ENCODE peak calls at places on chromosomes 12 and 14, in four cellular contexts. T is heart right ventricle, P is mesenchymal stem cell, K is cardiac muscle cell. D is an unnamed sample.

GRCh38 chr14:72641086-72641485 is 252.8 kb downstream of the DPF3 start:
- DNase-seq in K (no peak), T (no peak), P (no peak), D (no peak)

GRCh38 chr14:21505009-21505553 is 6.1 kb downstream of the METTL3 start:
- DNase-seq in T (no peak), K (no peak), P (peak; percentile 37), D (no peak)

GRCh38 chr12:57783861-57784260 is 1.3 kb downstream of the TSFM start:
- DNase-seq in T (no peak), K (no peak), P (no peak), D (peak; percentile 81)

GRCh38 chr14:90839024-90839888 is 23.0 kb upstream of the TTC7B start:
- DNase-seq in K (peak; percentile 68), P (peak; percentile 44), T (peak; percentile 81), D (peak; percentile 15)

GRCh38 chr12:104957388-104958008 is 592 bp downstream of the SLC41A2 start:
- DNase-seq in K (no peak), P (peak; percentile 18), T (peak; percentile 12), D (no peak)

GRCh38 chr14:22131749-22132476 is 457.1 kb downstream of the DAD1 start:
- DNase-seq in P (no peak), T (no peak), K (no peak), D (no peak)

GRCh38 chr12:88925370-88925915 is 345.2 kb upstream of the KITLG start:
- DNase-seq in T (no peak), K (no peak), P (no peak), D (no peak)

GRCh38 chr14:72525087-72525909 is 368.6 kb downstream of the DPF3 start:
- DNase-seq in K (no peak), T (no peak), P (no peak), D (no peak)

GRCh38 chr14:21921453-21921852 is 247.8 kb upstream of the OR4E1 start:
- DNase-seq in T (no peak), P (no peak), K (no peak), D (no peak)

GRCh38 chr12:121476477-121476876 is 76.6 kb downstream of the RNF34 start:
- DNase-seq in T (no peak), K (no peak), P (no peak), D (no peak)

GRCh38 chr12:18975933-18976332 is 153.6 kb upstream of the PLEKHA5 start:
- DNase-seq in P (no peak), K (no peak), T (no peak), D (no peak)

GRCh38 chr14:67622675-67623074 is 3.0 kb downstream of the ARG2 start:
- DNase-seq in P (peak; percentile 94), K (peak; percentile 92), T (peak; percentile 23), D (peak; percentile 64)

GRCh38 chr14:90608281-90608680 is 207.9 kb downstream of the TTC7B start:
- DNase-seq in T (no peak), K (no peak), P (no peak), D (no peak)

GRCh38 chr12:127205781-127206535 is 1061.0 kb upstream of the TMEM132C start:
- DNase-seq in P (no peak), T (no peak), K (no peak), D (no peak)

GRCh38 chr14:92600318-92601053 is 86.9 kb downstream of the RIN3 start:
- DNase-seq in P (peak; percentile 93), K (peak; percentile 80), T (no peak), D (no peak)

GRCh38 chr12:105562727-105563072 is 232.2 kb downstream of the C12orf75 start:
- DNase-seq in P (no peak), K (no peak), T (no peak), D (no peak)

GRCh38 chr12:104596128-104596799 is 139.5 kb downstream of the CHST11 start:
- DNase-seq in P (peak; percentile 95), T (peak; percentile 41), K (peak; percentile 94), D (no peak)

GRCh38 chr12:12788675-12789368 is 3.4 kb downstream of the APOLD1 start:
- DNase-seq in K (peak; percentile 81), P (peak; percentile 76), T (peak; percentile 83), D (peak; percentile 51)

GRCh38 chr12:104250366-104251125 is 35.0 kb downstream of the TXNRD1 start:
- DNase-seq in T (no peak), P (no peak), K (no peak), D (no peak)

DNA sequence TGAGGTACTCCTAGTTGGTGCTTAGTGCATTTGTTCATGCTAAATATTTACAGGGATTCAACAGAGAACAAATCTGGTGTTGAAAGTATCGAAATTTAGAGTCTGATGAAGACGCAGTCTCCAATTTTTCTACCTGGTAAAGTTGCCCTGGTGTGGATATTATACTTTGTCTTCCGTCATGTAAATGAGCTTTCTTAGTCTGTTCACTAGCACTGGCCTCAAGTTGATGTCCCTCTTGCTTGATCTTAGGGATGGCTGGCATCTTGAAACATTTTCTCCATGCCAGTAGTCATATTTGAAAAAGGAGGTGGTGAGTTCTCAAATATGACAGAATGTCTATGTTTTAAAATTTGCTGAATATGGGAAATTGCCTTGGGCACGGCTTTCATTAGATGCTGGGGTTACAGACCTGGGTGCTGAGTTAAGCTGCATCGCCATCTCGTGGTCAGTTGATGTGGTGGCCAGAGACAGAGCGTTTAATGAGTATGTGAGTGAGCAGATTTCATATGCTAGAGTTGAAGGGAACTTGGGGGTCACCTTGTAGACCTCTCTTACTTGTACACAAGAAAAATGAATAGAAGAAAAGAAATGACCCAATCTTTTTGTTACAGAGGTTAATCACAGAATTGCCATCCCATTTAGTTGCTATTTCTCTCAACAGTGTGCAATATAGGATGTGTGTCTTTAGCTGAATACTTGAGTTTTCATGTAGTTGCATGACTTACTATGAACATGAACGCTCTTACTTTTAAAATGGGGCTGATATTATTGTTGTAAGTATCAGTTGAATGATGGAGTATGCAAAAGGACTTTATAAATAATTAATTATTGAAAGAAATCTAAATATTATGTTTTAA is 172.8 kb upstream of the DCN start:
- DNase-seq in K (peak; percentile 87), T (peak; percentile 62), P (peak; percentile 79), D (peak; percentile 65)
- H3K27me3 ChIP-seq in K (no peaks in the 10 kb centered on the region), T (no peaks in the 10 kb centered on the region), P (no peaks in the 10 kb centered on the region), D (no peaks in the 10 kb centered on the region)

GRCh38 chr14:36720657-36721056 is 59.0 kb downstream of the PAX9 start:
- DNase-seq in T (no peak), K (no peak), P (no peak), D (no peak)

GRCh38 chr14:36721877-36722276 is 60.2 kb downstream of the PAX9 start:
- DNase-seq in K (no peak), P (no peak), T (no peak), D (no peak)

GRCh38 chr14:36723551-36723950 is 61.9 kb downstream of the PAX9 start:
- DNase-seq in T (no peak), P (no peak), K (no peak), D (no peak)

GRCh38 chr14:36724162-36724561 is 62.5 kb downstream of the PAX9 start:
- DNase-seq in K (no peak), T (no peak), P (no peak), D (no peak)

GRCh38 chr14:36726128-36726527 is 64.5 kb downstream of the PAX9 start:
- DNase-seq in K (no peak), T (no peak), P (no peak), D (no peak)
- H3K4me1 ChIP-seq in K (no peaks in the 10 kb centered on the region), T (no peaks in the 10 kb centered on the region), P (no peaks in the 10 kb centered on the region), D (no peaks in the 10 kb centered on the region)

GRCh38 chr12:52686756-52687487 is 6.7 kb upstream of the KRT1 start:
- DNase-seq in K (no peak), T (no peak), P (no peak), D (peak; percentile 94)
- H3K27me3 ChIP-seq in K (peaks cover 76% of the 10 kb centered on the region), T (peaks cover 58% of the 10 kb centered on the region), P (peaks cover 95% of the 10 kb centered on the region), D (peaks cover 64% of the 10 kb centered on the region)

GRCh38 chr12:120228041-120228290 is 27.1 kb upstream of the RPLP0 start:
- DNase-seq in K (no peak), T (no peak), P (no peak), D (no peak)

GRCh38 chr12:120228291-120229070 is 27.6 kb upstream of the RPLP0 start:
- DNase-seq in K (peak; percentile 87), T (peak; percentile 89), P (peak; percentile 84), D (peak; percentile 68)

GRCh38 chr12:120229071-120229582 is 28.2 kb upstream of the RPLP0 start:
- DNase-seq in P (peak; percentile 40), K (peak; percentile 35), T (peak; percentile 24), D (no peak)

GRCh38 chr12:120225852-120226640 is 25.1 kb upstream of the RPLP0 start:
- DNase-seq in P (no peak), K (no peak), T (peak; percentile 44), D (no peak)

DNA sequence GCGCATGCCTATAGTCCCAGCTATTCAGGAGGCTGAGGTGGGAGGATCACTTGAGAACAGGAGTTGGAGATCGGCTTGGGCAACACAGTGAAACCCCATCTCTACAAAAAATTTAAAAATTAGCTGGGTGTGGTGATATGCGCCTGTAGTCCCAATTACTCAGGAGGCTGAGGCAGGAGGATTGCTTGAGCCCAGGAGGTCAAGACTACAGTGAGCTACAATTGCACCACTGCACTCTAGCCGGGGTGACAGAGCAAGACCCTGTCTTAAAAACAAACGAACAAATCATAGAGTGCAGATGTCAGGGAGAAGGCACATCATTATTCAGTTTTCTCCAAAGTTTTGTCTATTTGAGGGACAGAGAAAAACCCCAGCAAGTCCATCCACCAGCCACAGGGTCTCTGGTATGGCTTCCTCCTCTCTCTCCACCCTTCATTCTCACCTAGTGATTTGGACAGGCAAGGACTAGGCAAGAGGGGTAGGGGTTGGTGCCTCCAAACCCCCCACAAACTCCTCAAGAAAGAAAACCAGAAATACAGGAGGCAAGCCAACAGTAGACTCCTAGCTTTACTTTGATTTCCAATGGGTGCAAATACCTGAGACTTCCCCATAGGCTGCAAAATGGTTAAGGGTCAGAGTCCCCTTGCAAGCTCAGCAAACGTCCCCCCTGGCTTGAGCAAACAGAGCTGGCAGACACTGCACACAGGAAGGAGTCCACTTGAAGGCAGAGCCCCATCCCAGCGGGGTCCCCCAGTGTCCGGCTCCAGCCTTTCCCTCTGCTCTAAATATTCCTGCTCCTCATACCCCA is 26.5 kb upstream of the RPLP0 start:
- DNase-seq in T (no peak), K (no peak), P (no peak), D (no peak)
- H3K4me1 ChIP-seq in T (peaks cover 78% of the 10 kb centered on the region), K (peaks cover 53% of the 10 kb centered on the region), P (peaks cover 72% of the 10 kb centered on the region), D (peaks cover 45% of the 10 kb centered on the region)